ENCODE peak calls at places on chromosomes 3 and 15, in eight cellular contexts. D is upper lobe of right lung, I is right lobe of liver, C is body of pancreas, B is cardiac muscle cell, K is tibial artery, G is sigmoid colon, X is heart left ventricle. E is an unnamed sample.

GRCh38 chr3:81886081-81886480 is 124.6 kb upstream of the GBE1 start:
- DNase-seq in D (no peak), I (no peak), C (no peak), B (no peak), K (no peak), G (no peak), X (no peak), E (no peak)

GRCh38 chr3:18424862-18425640 is at the start of gene SATB1:
- DNase-seq in D (peak; percentile 95), I (peak; percentile 87), C (peak; percentile 89), B (peak; percentile 80), K (peak; percentile 79), G (peak; percentile 92), X (peak; percentile 91), E (peak; percentile 75)

GRCh38 chr15:92294759-92295158 is 98.9 kb upstream of the ST8SIA2 start:
- DNase-seq in D (no peak), I (no peak), C (no peak), B (no peak), K (no peak), G (no peak), X (no peak), E (no peak)

GRCh38 chr3:58093573-58094195 is 85.5 kb downstream of the FLNB start:
- DNase-seq in D (no peak), I (no peak), C (no peak), B (peak; percentile 72), K (no peak), G (peak; percentile 21), X (no peak), E (no peak)

GRCh38 chr3:149277338-149277813 is 55.7 kb upstream of the CP start:
- DNase-seq in D (no peak), I (no peak), C (no peak), B (peak; percentile 72), K (no peak), G (no peak), X (no peak), E (no peak)

GRCh38 chr3:125058529-125058928 is 2.7 kb upstream of the HEG1 start:
- DNase-seq in D (no peak), I (no peak), C (no peak), B (no peak), K (no peak), G (no peak), X (no peak), E (peak; percentile 1)

GRCh38 chr3:39447637-39448483 is 19.6 kb upstream of the MOBP start:
- DNase-seq in D (no peak), I (no peak), C (peak; percentile 73), B (peak; percentile 91), K (peak; percentile 76), G (peak; percentile 74), X (peak; percentile 56), E (peak; percentile 65)

GRCh38 chr3:188179006-188179966 is 25.3 kb downstream of the LPP start:
- DNase-seq in D (peak; percentile 83), I (no peak), C (no peak), B (no peak), K (peak; percentile 77), G (peak; percentile 89), X (peak; percentile 46), E (no peak)

GRCh38 chr3:162007722-162008121 is 511.1 kb downstream of the OTOL1 start:
- DNase-seq in D (no peak), I (no peak), C (no peak), B (no peak), K (no peak), G (no peak), X (no peak), E (no peak)

GRCh38 chr3:159761377-159761776 is 227.3 kb upstream of the IL12A start:
- DNase-seq in D (no peak), I (peak; percentile 69), C (no peak), B (peak; percentile 49), K (peak; percentile 42), G (peak; percentile 83), X (peak; percentile 57), E (no peak)

GRCh38 chr3:49388416-49388815 is 23.4 kb downstream of the RHOA start:
- DNase-seq in D (no peak), I (no peak), C (no peak), B (no peak), K (no peak), G (no peak), X (no peak), E (no peak)

GRCh38 chr3:186298876-186299275 is 63.2 kb downstream of the DGKG start:
- DNase-seq in D (no peak), I (no peak), C (no peak), B (no peak), K (no peak), G (no peak), X (no peak), E (no peak)

GRCh38 chr3:108035751-108036150 is 55.1 kb downstream of the CD47 start:
- DNase-seq in D (no peak), I (no peak), C (no peak), B (peak; percentile 53), K (no peak), G (no peak), X (no peak), E (no peak)

GRCh38 chr15:75192307-75192706 is 9.4 kb upstream of the C15orf39 start:
- DNase-seq in D (no peak), I (no peak), C (no peak), B (no peak), K (no peak), G (no peak), X (no peak), E (no peak)

GRCh38 chr3:129031476-129032215 is 28.9 kb upstream of the GP9 start:
- DNase-seq in D (peak; percentile 42), I (no peak), C (no peak), B (no peak), K (no peak), G (no peak), X (no peak), E (no peak)

GRCh38 chr15:44298878-44299277 is 10.4 kb downstream of the GOLM2 start:
- DNase-seq in D (no peak), I (no peak), C (no peak), B (no peak), K (no peak), G (no peak), X (no peak), E (no peak)

GRCh38 chr3:102105113-102105642 is 255.9 kb downstream of the NFKBIZ start:
- DNase-seq in D (no peak), I (no peak), C (no peak), B (no peak), K (no peak), G (no peak), X (no peak), E (no peak)

GRCh38 chr3:159821148-159821547 is 167.5 kb upstream of the IL12A start:
- DNase-seq in D (no peak), I (no peak), C (no peak), B (no peak), K (no peak), G (no peak), X (no peak), E (no peak)

GRCh38 chr15:37872661-37873060 is 61.8 kb upstream of the TMCO5A start:
- DNase-seq in D (no peak), I (peak; percentile 55), C (no peak), B (no peak), K (no peak), G (no peak), X (no peak), E (no peak)

DNA sequence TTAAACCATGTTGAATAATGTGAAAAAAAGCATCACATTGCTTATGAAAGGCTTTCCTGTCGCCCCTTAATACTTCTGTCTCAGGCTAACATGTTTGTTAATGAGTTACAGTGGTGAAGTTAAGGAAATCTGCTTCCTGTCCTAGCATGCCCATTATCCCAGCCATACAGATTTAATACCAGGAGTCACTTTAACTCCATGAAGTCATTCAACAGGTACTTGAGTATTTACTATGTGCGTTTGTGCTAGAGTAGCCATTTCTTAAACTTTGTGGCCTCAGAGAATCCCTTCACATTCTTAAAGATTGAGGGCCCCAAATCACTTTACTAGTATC is 10.1 kb upstream of the SETD5 start:
- DNase-seq in D (no peak), I (no peak), C (no peak), B (no peak), K (no peak), G (no peak), X (no peak), E (no peak)
- H3K36me3 ChIP-seq in D (peaks cover 95% of the 10 kb centered on the region), I (peaks cover 55% of the 10 kb centered on the region), C (peaks cover 26% of the 10 kb centered on the region), B (peaks cover 79% of the 10 kb centered on the region), K (peaks cover 77% of the 10 kb centered on the region), G (peaks cover 56% of the 10 kb centered on the region), X (peaks cover 96% of the 10 kb centered on the region), E (peaks cover 95% of the 10 kb centered on the region)

DNA sequence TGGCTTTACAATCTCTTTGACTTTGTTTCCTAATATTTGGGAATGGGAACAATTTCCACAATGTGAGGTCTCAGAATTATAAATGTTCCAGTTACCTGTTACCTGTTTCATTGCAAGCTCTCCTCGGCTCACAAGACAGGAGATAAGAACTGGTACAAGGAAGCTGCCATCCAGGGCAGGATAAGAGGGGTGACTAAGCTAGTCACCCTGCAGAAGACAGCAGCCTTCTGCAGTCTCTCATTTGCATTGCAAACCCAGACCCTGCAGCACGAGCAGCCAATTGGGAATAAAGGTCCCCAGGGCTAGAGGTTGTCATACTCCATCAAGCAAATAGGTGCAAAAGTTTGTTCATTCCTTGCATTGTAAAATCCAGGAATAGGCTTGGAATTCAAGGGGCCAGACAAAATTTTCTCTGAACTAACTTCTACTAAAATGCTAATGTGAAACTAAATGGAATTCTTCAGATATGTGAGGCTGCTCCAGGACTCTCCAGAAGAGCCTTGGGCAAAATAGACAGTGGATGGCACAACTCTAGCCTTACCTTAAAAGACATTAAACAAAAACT is 130.6 kb upstream of the STRIT1 start:
- DNase-seq in D (no peak), I (no peak), C (no peak), B (no peak), K (no peak), G (no peak), X (no peak), E (no peak)
- TF ChIP-seq CTCF in D (no peak), I (no peak), C (no peak), B (no peak), K (no peak), G (no peak), X (no peak), E (no peak)

DNA sequence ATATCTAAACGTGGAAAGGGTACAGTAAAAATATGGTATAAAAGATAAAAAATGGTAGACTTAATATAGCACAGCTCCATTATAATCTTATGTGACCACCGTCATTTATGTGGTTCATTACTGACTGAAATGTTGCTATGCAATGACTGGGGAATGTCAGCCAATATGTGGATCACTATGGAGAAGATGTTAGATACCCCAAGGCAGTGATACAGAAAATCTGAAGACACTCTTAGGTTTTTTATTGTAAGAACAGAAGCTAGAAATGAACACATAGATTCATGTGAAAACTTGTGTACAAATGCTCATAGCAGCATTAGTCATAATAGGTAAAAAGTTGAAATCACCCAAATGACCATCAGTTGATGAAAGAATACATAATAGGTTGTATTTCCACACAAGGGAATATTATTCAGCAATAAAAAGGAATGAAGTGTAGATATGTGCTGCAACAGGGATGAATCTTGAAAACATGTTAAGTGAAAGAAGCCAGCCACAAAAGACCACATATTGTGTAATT is 18.4 kb downstream of the MEF2A start:
- DNase-seq in D (no peak), I (no peak), C (no peak), B (no peak), K (no peak), G (no peak), X (no peak), E (no peak)
- H3K36me3 ChIP-seq in D (no peaks in the 10 kb centered on the region), I (no peaks in the 10 kb centered on the region), C (no peaks in the 10 kb centered on the region), B (no peaks in the 10 kb centered on the region), K (no peaks in the 10 kb centered on the region), G (no peaks in the 10 kb centered on the region), X (peaks cover 8% of the 10 kb centered on the region), E (no peaks in the 10 kb centered on the region)

DNA sequence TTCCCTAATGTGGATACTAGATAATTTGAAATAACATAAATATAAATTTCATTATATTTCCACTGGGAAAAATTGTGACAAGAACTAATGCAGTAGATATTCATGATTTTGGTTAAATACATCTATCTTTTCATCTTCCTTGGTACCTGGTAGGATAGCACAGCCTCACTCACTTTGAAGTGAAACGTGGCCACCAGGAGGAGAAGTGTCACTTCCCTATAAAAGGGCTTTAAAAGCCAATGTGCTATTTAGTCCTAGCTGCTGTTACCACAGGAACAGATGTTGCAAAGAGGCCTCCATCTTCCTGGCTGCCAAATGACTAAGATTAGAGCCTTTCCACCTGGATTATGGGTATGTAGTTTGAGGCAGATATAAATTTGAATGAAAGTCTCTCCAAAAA is 140.0 kb downstream of the PLOD2 start:
- DNase-seq in D (no peak), I (no peak), C (no peak), B (no peak), K (no peak), G (no peak), X (no peak), E (no peak)
- TF ChIP-seq CTCF in D (no peak), I (no peak), C (no peak), B (no peak), K (no peak), G (no peak), X (no peak), E (no peak)

E was measured in Peyer's patch.